ENCODE peak calls at places on chromosome 6, in six cellular contexts. B, D, W, T, O and S are unnamed samples.

GRCh38 chr6:116371384-116372209 is 850 bp downstream of the DSE start:
- DNase-seq in D (peak; percentile 90), B (peak; percentile 76), O (peak; percentile 95), W (peak; percentile 88), T (peak; percentile 75), S (peak; percentile 91)

GRCh38 chr6:167424060-167424673 is 99.3 kb downstream of the TTLL2 start:
- DNase-seq in O (no peak), W (no peak), B (no peak), D (no peak), T (no peak), S (no peak)

GRCh38 chr6:72620866-72621242 is 1.0 kb upstream of the KCNQ5 start:
- DNase-seq in D (no peak), T (no peak), B (no peak), W (peak; percentile 27), O (no peak), S (no peak)

GRCh38 chr6:56660374-56660730 is 17.7 kb upstream of the DST start:
- DNase-seq in B (no peak), O (no peak), D (no peak), T (no peak), W (no peak), S (no peak)

GRCh38 chr6:147438758-147439528 is 69.5 kb upstream of the SAMD5 start:
- DNase-seq in T (no peak), W (peak; percentile 92), O (no peak), D (no peak), B (no peak), S (no peak)

GRCh38 chr6:31900917-31901414 is 920 bp downstream of the ZBTB12 start:
- DNase-seq in B (peak; percentile 27), W (peak; percentile 64), D (no peak), O (no peak), T (no peak), S (no peak)

GRCh38 chr6:159042003-159042823 is 2.6 kb downstream of the TAGAP start:
- DNase-seq in T (no peak), D (peak; percentile 91), B (peak; percentile 67), W (peak; percentile 97), O (peak; percentile 75), S (peak; percentile 45)

GRCh38 chr6:110180228-110181008 is at the start of gene CDC40:
- DNase-seq in W (no peak), O (no peak), T (no peak), D (peak; percentile 70), B (peak; percentile 67), S (no peak)

GRCh38 chr6:5337573-5337972 is 76.3 kb downstream of the FARS2 start:
- DNase-seq in O (peak; percentile 74), T (peak; percentile 46), B (no peak), D (no peak), W (peak; percentile 19), S (peak; percentile 24)

DNA sequence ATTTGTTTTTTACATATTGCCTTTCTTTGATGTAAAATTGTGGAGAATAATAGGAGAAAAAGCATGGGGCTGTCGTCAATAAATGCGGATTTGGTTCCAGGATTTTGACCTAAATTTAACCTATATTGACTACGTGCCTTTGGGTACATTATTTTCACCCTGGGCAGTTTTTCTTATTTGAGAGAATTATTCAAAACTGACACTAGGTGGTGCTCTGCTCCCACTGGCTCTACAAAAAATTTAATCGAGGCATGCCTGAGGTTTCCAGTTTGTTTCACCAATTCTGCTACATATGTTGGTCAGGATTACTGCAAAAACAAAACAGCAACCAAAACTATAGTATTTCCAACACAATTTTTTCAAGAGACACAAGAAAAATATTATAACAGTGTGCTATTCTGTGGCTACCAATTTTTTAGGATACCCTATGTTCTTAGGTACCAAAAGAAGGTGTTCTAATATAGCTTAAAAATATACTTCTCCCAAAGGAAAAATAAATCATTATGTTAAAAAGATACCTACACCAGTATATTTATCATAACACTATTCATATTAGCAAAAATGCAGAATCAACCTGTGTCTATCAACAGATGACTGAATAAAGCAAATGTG is 48.6 kb upstream of the FABP7 start:
- DNase-seq in B (peak; percentile 24), D (peak; percentile 61), W (peak; percentile 67), T (no peak), O (peak; percentile 71), S (peak; percentile 15)
- TF ChIP-seq CTCF in B (peak; percentile 85), D (peak; percentile 75), W (peak; percentile 92), T (peak; percentile 71), O (peak; percentile 82), S (peak; percentile 71)

DNA sequence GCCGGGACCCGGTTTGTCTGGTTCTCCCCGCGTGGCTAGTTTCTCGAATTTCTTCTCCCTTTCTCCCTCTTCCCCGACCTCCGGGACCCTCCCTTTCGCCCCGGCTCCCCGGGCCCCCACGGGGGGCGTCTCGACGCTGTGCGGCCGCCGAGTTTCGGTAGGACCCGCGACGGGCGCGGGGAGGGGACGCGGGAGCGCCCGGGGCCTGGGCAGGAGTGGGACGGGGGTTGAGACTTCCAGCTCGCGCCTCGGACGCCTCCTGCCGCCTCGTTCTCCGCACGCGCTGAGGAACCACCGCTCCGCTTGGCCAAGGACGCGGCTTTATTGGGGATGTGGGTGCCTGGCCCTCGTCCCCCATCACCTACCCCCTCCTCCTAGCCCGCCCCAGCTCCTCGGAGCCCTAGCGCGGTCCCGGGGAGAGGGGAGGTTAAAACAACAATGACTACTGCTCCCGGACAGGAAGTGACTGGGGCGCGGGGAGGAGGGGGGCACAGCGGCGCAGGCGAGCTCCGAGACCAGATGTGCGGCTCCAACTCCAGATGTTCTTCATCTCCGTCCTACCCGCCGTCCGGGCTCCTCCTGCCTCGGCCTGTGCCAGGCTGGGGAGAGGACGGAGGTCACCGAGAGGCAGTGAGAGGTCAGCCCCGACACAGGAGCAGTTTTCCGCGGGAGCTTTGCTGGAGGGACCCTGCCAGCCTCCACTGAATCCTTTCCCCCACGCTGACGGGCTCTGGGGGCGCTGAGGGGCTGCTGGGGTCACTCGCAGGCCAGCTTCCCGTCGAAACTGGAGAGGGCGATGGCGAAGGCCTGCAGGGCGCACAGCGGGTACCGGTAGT is 910 bp upstream of the TEAD3 start:
- DNase-seq in B (peak; percentile 73), T (peak; percentile 24), O (peak; percentile 82), D (peak; percentile 78), W (peak; percentile 90), S (peak; percentile 60)
- TF ChIP-seq CTCF in B (no peak), T (no peak), O (peak; percentile 18), D (no peak), W (no peak), S (peak; percentile 6)

GRCh38 chr6:140048202-140048790 is 673.8 kb upstream of the CITED2 start:
- DNase-seq in B (no peak), D (no peak), W (no peak), O (no peak), T (no peak), S (no peak)

GRCh38 chr6:140051521-140052455 is 677.3 kb upstream of the CITED2 start:
- DNase-seq in O (peak; percentile 98), D (no peak), T (peak; percentile 93), B (no peak), W (no peak), S (peak; percentile 97)

GRCh38 chr6:140047321-140047720 is 672.9 kb upstream of the CITED2 start:
- DNase-seq in B (no peak), D (no peak), O (no peak), W (no peak), T (no peak), S (no peak)

GRCh38 chr6:140050232-140050995 is 676.0 kb upstream of the CITED2 start:
- DNase-seq in B (no peak), D (peak; percentile 40), O (no peak), T (no peak), W (peak; percentile 21), S (peak; percentile 79)

DNA sequence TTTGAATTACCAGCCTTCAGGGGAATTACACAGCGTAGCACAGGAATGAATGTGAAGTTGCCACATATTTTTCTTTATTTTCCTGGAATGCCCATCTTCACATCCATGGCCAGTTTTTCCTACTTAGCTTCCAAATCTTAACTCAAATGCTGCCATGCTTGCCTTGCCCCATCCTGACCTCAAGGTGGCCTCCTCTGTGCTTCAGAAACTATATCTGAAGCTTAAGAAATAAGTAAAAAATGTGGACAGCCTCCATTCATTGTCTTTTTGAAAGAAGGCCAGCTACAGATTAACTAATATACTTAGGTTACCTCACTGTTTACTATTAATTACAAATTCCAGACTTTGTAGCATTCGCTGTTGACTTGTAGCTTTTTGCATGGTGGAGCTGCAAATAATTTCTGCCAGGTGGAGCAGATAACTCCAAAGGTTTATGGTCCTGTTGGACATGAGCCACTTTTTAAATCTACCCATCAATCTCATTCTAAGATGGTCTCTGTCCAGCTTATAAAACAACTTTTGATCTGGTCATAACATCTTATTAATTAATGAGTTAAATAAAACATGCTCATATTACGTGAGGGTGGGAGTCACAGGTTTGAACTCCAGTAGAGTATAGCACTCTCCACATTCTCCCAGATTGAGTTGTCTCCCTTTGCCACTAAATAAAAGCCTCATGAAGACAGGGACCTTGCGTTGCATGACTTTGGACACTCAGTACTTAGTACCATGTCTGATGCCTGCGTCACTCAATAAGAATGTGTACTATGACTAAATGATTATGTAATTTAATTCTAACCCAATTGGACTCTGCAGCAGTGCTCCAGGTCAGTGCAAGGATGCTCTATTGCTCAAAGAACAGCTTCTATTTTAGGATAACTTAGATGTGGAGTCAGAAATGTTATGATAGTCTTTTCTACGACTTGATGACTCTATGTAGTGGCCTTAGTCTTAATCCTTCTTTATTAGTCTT is 678.6 kb upstream of the CITED2 start:
- DNase-seq in D (peak; percentile 30), W (peak; percentile 51), T (no peak), O (peak; percentile 76), B (no peak), S (peak; percentile 51)
- TF ChIP-seq CTCF in D (peak; percentile 37), W (peak; percentile 70), T (peak; percentile 25), O (peak; percentile 55), B (peak; percentile 22), S (peak; percentile 54)

GRCh38 chr6:169691260-169691659 is 10.6 kb downstream of the WDR27 start:
- DNase-seq in T (no peak), B (no peak), O (no peak), D (no peak), W (no peak), S (no peak)
- TF ChIP-seq CTCF in T (no peak), B (no peak), O (no peak), D (no peak), W (no peak), S (no peak)

DNA sequence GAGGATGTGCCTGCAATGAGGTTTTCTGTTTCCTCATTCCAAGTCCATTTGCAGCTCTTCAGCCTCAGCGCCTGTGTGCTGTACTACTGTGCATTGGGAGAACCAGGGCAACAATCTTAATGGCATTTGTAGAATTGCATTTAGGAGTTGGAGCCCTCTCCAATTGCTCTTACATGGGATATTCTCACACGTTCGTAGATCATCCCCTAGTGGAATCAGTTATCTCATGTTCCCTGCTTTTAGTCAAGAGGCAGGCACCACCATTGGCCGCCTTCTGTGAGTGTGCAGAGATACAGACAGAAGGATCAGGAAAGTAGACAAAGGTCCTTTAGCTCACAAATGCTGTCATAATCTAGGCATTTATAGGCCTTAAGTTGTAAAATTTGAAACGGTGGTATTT is 84.2 kb upstream of the RGS17 start:
- DNase-seq in D (no peak), O (peak; percentile 25), T (no peak), B (no peak), W (peak; percentile 17), S (no peak)
- TF ChIP-seq CTCF in D (no peak), O (peak; percentile 28), T (no peak), B (no peak), W (no peak), S (no peak)

GRCh38 chr6:89352329-89353117 is at the start of gene UBE2J1:
- DNase-seq in W (peak; percentile 85), D (peak; percentile 96), B (peak; percentile 89), T (peak; percentile 81), O (peak; percentile 95), S (peak; percentile 90)
- TF ChIP-seq CTCF in W (no peak), D (no peak), B (no peak), T (no peak), O (no peak), S (no peak)